ENCODE peak calls at places on chromosome X, in nine cellular contexts. Q, X, C, A, L, O, Z, N and B are unnamed samples.

GRCh38 chrX:136121788-136122187 is 25.5 kb upstream of the FHL1 start:
- DNase-seq in Q (no peak), X (no peak), C (no peak), A (no peak), L (no peak), O (no peak), Z (no peak), N (no peak), B (peak)

GRCh38 chrX:11427082-11428033 is 134.1 kb downstream of the AMELX start:
- DNase-seq in Q (peak), X (peak), C (peak), A (no peak), L (peak), O (no peak), Z (no peak), N (no peak), B (peak)

GRCh38 chrX:133435544-133436124 is 20.3 kb upstream of the GPC4 start:
- DNase-seq in Q (no peak), X (no peak), C (no peak), A (no peak), L (no peak), O (no peak), Z (no peak), N (no peak), B (no peak)

GRCh38 chrX:128294198-128294597 is 242.0 kb upstream of the ACTRT1 start:
- DNase-seq in Q (no peak), X (no peak), C (no peak), A (no peak), L (no peak), O (no peak), Z (no peak), N (no peak), B (no peak)

GRCh38 chrX:19063030-19063429 is 59.2 kb downstream of the ADGRG2 start:
- DNase-seq in Q (no peak), X (no peak), C (no peak), A (no peak), L (no peak), O (no peak), Z (no peak), N (peak), B (no peak)

GRCh38 chrX:106791495-106791894 is 11.0 kb upstream of the TBC1D8B start:
- DNase-seq in Q (no peak), X (no peak), C (no peak), A (no peak), L (no peak), O (no peak), Z (no peak), N (peak), B (no peak)

GRCh38 chrX:67500617-67501016 is 43.2 kb upstream of the AR start:
- DNase-seq in Q (no peak), X (no peak), C (no peak), A (no peak), L (no peak), O (no peak), Z (no peak), N (no peak), B (no peak)

GRCh38 chrX:37640142-37640541 is 45.4 kb upstream of the XK start:
- DNase-seq in Q (no peak), X (no peak), C (no peak), A (peak), L (no peak), O (no peak), Z (no peak), N (no peak), B (no peak)

GRCh38 chrX:19386679-19387078 is 43.0 kb downstream of the PDHA1 start:
- DNase-seq in Q (no peak), X (no peak), C (no peak), A (no peak), L (no peak), O (no peak), Z (no peak), N (no peak), B (no peak)

GRCh38 chrX:104697264-104697663 is 131.3 kb downstream of the IL1RAPL2 start:
- DNase-seq in Q (no peak), X (no peak), C (no peak), A (no peak), L (no peak), O (no peak), Z (no peak), N (no peak), B (no peak)

GRCh38 chrX:3651272-3651671 is 62.2 kb downstream of the PRKX start:
- DNase-seq in Q (no peak), X (no peak), C (no peak), A (no peak), L (no peak), O (no peak), Z (no peak), N (peak), B (no peak)

GRCh38 chrX:49155243-49155899 is 7.2 kb upstream of the MAGIX start:
- DNase-seq in Q (no peak), X (no peak), C (peak), A (no peak), L (peak), O (no peak), Z (peak), N (peak), B (no peak)

GRCh38 chrX:46381630-46382029 is 163.6 kb downstream of the ZNF674 start:
- DNase-seq in Q (no peak), X (no peak), C (no peak), A (no peak), L (peak), O (no peak), Z (no peak), N (peak), B (no peak)

GRCh38 chrX:145751943-145752342 is 65.7 kb upstream of the SLITRK2 start:
- DNase-seq in Q (no peak), X (no peak), C (no peak), A (no peak), L (no peak), O (no peak), Z (no peak), N (no peak), B (no peak)

GRCh38 chrX:44871114-44871645 is 1.8 kb upstream of the KDM6A start:
- DNase-seq in Q (peak), X (no peak), C (no peak), A (no peak), L (peak), O (no peak), Z (no peak), N (no peak), B (peak)

GRCh38 chrX:109847257-109848187 is 114.5 kb upstream of the ACSL4 start:
- DNase-seq in Q (no peak), X (no peak), C (no peak), A (no peak), L (no peak), O (no peak), Z (peak), N (peak), B (no peak)

GRCh38 chrX:53374923-53375322 is 47.5 kb downstream of the SMC1A start:
- DNase-seq in Q (no peak), X (no peak), C (no peak), A (no peak), L (no peak), O (no peak), Z (no peak), N (no peak), B (no peak)

GRCh38 chrX:75887833-75888232 is 102.8 kb upstream of the MAGEE2 start:
- DNase-seq in Q (no peak), X (no peak), C (no peak), A (no peak), L (no peak), O (no peak), Z (no peak), N (no peak), B (no peak)

GRCh38 chrX:23890933-23891332 is 16.8 kb downstream of the APOO start:
- DNase-seq in Q (no peak), X (no peak), C (no peak), A (no peak), L (no peak), O (no peak), Z (no peak), N (no peak), B (no peak)

GRCh38 chrX:139554367-139554766 is 23.8 kb downstream of the F9 start:
- DNase-seq in Q (no peak), X (no peak), C (no peak), A (no peak), L (no peak), O (no peak), Z (no peak), N (no peak), B (no peak)

GRCh38 chrX:23938690-23939089 is 30.9 kb downstream of the CXorf58 start:
- DNase-seq in Q (no peak), X (no peak), C (no peak), A (no peak), L (no peak), O (no peak), Z (no peak), N (peak), B (no peak)

GRCh38 chrX:23803931-23804381 is 21.0 kb downstream of the SAT1 start:
- DNase-seq in Q (peak), X (no peak), C (no peak), A (no peak), L (no peak), O (no peak), Z (peak), N (peak), B (peak)

GRCh38 chrX:12771445-12772069 is 19.7 kb upstream of the PRPS2 start:
- DNase-seq in Q (peak), X (peak), C (peak), A (peak), L (peak), O (peak), Z (no peak), N (peak), B (peak)

GRCh38 chrX:48983081-48983480 is 11.4 kb upstream of the KCND1 start:
- DNase-seq in Q (no peak), X (no peak), C (no peak), A (no peak), L (no peak), O (no peak), Z (no peak), N (no peak), B (no peak)

GRCh38 chrX:86295293-86295692 is 147.0 kb downstream of the DACH2 start:
- DNase-seq in Q (no peak), X (no peak), C (no peak), A (no peak), L (peak), O (no peak), Z (no peak), N (no peak), B (no peak)

GRCh38 chrX:27775984-27776383 is 31.8 kb upstream of the MAGEB10 start:
- DNase-seq in Q (no peak), X (no peak), C (no peak), A (no peak), L (no peak), O (no peak), Z (no peak), N (no peak), B (no peak)

GRCh38 chrX:118062048-118062789 is 54.4 kb downstream of the KLHL13 start:
- DNase-seq in Q (no peak), X (no peak), C (no peak), A (no peak), L (no peak), O (no peak), Z (no peak), N (no peak), B (no peak)

GRCh38 chrX:86033385-86033784 is 14.0 kb downstream of the CHM start:
- DNase-seq in Q (no peak), X (no peak), C (no peak), A (no peak), L (no peak), O (no peak), Z (no peak), N (no peak), B (no peak)

GRCh38 chrX:71913156-71913950 is 2.7 kb downstream of the NHSL2 start:
- DNase-seq in Q (no peak), X (no peak), C (no peak), A (no peak), L (no peak), O (no peak), Z (no peak), N (no peak), B (no peak)

GRCh38 chrX:52359614-52360232 is 9.1 kb upstream of the XAGE2 start:
- DNase-seq in Q (no peak), X (no peak), C (peak), A (no peak), L (no peak), O (no peak), Z (no peak), N (no peak), B (peak)

GRCh38 chrX:10310502-10310901 is 153.7 kb downstream of the CLCN4 start:
- DNase-seq in Q (no peak), X (no peak), C (no peak), A (no peak), L (no peak), O (no peak), Z (no peak), N (no peak), B (no peak)

GRCh38 chrX:74133156-74133796 is 170.7 kb upstream of the ZCCHC13 start:
- DNase-seq in Q (no peak), X (no peak), C (no peak), A (peak), L (peak), O (no peak), Z (no peak), N (peak), B (no peak)

GRCh38 chrX:145393702-145394235 is 146.5 kb downstream of the SPANXN1 start:
- DNase-seq in Q (no peak), X (no peak), C (no peak), A (no peak), L (peak), O (no peak), Z (no peak), N (no peak), B (no peak)

GRCh38 chrX:11381464-11381863 is 88.3 kb downstream of the AMELX start:
- DNase-seq in Q (no peak), X (no peak), C (peak), A (no peak), L (peak), O (no peak), Z (no peak), N (peak), B (no peak)

GRCh38 chrX:86047174-86047991 is at the start of gene CHM:
- DNase-seq in Q (peak), X (peak), C (peak), A (peak), L (peak), O (peak), Z (peak), N (peak), B (peak)

GRCh38 chrX:51420610-51421009 is 75.8 kb downstream of the NUDT11 start:
- DNase-seq in Q (no peak), X (no peak), C (no peak), A (no peak), L (no peak), O (no peak), Z (no peak), N (peak), B (no peak)

GRCh38 chrX:78708171-78708570 is 39.3 kb upstream of the LPAR4 start:
- DNase-seq in Q (no peak), X (no peak), C (no peak), A (no peak), L (peak), O (no peak), Z (no peak), N (peak), B (no peak)

GRCh38 chrX:40476958-40477357 is 103.8 kb upstream of the ATP6AP2 start:
- DNase-seq in Q (no peak), X (no peak), C (no peak), A (no peak), L (no peak), O (no peak), Z (no peak), N (no peak), B (no peak)

GRCh38 chrX:40470830-40471429 is 109.8 kb upstream of the ATP6AP2 start:
- DNase-seq in Q (no peak), X (no peak), C (no peak), A (no peak), L (peak), O (no peak), Z (no peak), N (no peak), B (no peak)

GRCh38 chrX:40471965-40472648 is 108.7 kb upstream of the ATP6AP2 start:
- DNase-seq in Q (no peak), X (no peak), C (no peak), A (no peak), L (peak), O (no peak), Z (peak), N (peak), B (no peak)

GRCh38 chrX:40473460-40474204 is 107.1 kb upstream of the ATP6AP2 start:
- DNase-seq in Q (no peak), X (no peak), C (no peak), A (no peak), L (no peak), O (no peak), Z (no peak), N (no peak), B (no peak)

DNA sequence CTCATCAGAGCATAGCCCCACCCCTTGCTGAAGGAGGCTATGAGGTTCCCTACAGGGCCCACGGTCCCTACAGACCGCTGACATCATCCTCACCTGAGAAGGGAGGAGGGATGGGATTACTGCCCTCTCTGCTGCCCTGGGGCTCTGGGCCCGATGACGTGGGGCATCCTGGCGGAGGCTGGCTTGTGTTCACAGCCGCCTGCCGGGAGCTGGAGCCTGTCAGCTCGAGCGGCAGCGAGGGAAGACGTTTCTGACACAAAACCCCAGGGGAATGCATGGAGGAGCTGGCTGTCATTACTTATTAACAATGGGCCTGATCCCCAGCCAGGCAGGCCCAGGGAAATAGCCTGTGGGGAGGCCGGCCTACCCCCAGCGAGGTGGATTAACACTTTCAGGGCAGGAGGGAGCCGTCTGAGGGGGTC is 106.6 kb upstream of the ATP6AP2 start:
- DNase-seq in Q (peak), X (no peak), C (no peak), A (no peak), L (peak), O (no peak), Z (no peak), N (peak), B (peak)
- H3K27ac ChIP-seq in Q (no peak), X (no peak), C (no peak), A (no peak), L (peak), O (no peak), Z (no peak), N (no peak), B (no peak)

DNA sequence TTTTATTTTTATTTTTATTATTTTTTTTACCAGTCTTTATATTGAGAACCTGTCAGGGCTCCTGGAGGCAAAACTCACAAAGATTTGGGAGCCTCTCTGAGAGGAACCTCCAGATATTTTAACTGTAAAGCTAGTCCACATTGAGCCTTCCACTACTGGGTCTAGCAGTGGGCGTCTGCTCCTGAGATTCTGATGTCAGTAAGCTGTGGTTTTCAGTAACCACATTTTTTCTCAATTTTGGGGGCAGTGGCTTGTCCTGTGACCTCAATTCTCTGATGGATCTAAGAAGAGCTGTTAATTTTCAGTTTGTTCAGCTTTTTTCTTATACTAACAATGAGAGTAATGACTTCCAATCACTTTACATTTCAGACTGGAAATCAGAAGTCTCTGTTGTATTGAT is 23.6 kb upstream of the GPRASP1 start:
- DNase-seq in Q (no peak), X (no peak), C (no peak), A (no peak), L (no peak), O (no peak), Z (no peak), N (no peak), B (no peak)
- H3K27ac ChIP-seq in Q (no peak), X (no peak), C (no peak), A (no peak), L (no peak), O (no peak), Z (no peak), N (no peak), B (no peak)

DNA sequence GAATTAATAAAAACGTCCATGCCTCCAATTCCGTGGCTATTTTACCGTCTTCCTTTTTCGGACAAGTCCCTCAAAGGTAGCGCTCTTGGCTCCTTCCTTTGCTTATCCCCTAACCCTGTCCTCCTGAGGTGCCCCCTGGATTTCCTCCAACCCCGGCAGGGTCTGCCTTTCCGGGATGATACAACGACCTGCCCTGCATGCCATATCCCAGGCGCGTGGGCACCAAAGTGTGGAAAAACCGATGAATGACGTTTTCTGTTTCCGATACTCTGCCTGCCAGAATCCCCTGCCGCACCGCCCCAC is 706 bp upstream of the CSTF2 start:
- DNase-seq in Q (no peak), X (peak), C (no peak), A (no peak), L (no peak), O (no peak), Z (no peak), N (no peak), B (no peak)
- H3K27ac ChIP-seq in Q (no peak), X (peak), C (peak), A (peak), L (no peak), O (peak), Z (peak), N (peak), B (no peak)

DNA sequence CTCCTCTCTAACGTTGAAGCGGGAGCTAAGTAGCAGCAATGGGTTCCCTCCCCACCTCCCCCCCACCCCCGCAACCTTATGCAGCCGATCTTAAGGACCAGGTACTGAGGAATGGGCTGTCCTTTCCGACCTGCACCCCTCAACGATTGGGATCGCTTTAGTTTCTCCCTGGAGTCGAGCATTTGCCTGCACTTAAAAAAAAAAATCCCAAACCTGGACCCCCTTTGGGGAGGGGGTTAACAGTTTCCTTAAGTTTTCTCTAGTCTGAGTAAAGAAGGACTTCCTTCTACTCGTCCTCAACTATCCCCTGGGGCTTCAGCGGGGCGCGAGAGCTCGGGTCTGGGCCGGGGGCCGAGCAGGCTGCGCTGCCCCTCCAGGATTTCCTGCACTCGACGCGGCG is 25.7 kb upstream of the BCORL1 start:
- DNase-seq in Q (no peak), X (no peak), C (no peak), A (no peak), L (no peak), O (no peak), Z (no peak), N (no peak), B (no peak)
- H3K27ac ChIP-seq in Q (peak), X (peak), C (peak), A (peak), L (no peak), O (no peak), Z (no peak), N (no peak), B (peak)

GRCh38 chrX:17519349-17519748 is 144.3 kb downstream of the NHS start:
- DNase-seq in Q (peak), X (no peak), C (peak), A (no peak), L (no peak), O (no peak), Z (peak), N (peak), B (peak)
- H3K27ac ChIP-seq in Q (peak), X (peak), C (peak), A (no peak), L (no peak), O (no peak), Z (no peak), N (no peak), B (no peak)

DNA sequence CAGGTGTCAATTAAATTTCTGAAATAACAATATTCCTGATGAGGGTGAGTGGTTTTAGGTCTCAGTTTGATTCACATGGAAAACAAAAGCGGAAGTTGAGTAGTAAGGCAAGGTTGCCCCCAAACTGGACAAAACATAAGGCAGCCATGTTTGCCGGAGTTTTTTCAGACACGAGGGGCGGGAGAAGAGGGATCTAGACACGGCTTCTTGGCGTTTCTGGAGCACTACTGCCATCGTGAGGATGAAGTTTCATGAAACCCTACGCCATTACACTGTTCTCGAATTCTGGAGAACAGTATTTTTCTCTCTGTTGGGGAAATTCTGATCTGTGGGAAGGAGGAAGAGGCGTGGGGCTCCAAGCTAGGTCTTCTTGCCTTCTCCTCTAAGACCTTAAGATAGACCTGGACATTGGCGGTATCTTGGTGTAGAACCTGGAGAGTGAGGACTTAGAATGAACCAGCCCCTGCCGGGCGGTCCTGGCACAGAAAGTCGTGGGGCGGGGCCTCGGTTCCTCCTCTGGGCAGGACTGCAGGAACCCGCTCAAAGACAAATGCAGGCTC is 160.3 kb downstream of the OR13H1 start:
- DNase-seq in Q (peak), X (peak), C (no peak), A (no peak), L (no peak), O (no peak), Z (peak), N (peak), B (peak)
- H3K27ac ChIP-seq in Q (no peak), X (no peak), C (no peak), A (peak), L (no peak), O (no peak), Z (peak), N (no peak), B (no peak)

GRCh38 chrX:154126101-154126500 is 17.9 kb upstream of the OPN1LW start:
- DNase-seq in Q (no peak), X (no peak), C (no peak), A (no peak), L (no peak), O (no peak), Z (no peak), N (no peak), B (no peak)
- H3K27ac ChIP-seq in Q (no peak), X (no peak), C (no peak), A (no peak), L (no peak), O (no peak), Z (no peak), N (no peak), B (no peak)